ENCODE peak calls at places on chromosomes 13 and 19, in eight cellular contexts. V is adrenal gland; J is heart left ventricle; H is breast epithelium; G is astrocyte of the spinal cord; S is epithelial cell of proximal tubule; C is GM06990; W is CD8-positive, alpha-beta T cell. I is an unnamed sample.

GRCh38 chr13:55347528-55347927 is 1793.2 kb upstream of the PRR20A start:
- DNase-seq in V (no peak), J (no peak), H (no peak), G (no peak), S (no peak), C (no peak), W (no peak), I (no peak)

GRCh38 chr19:57907394-57907793 is 9.0 kb downstream of the ZNF417 start:
- DNase-seq in V (no peak), J (no peak), H (no peak), G (no peak), S (no peak), C (no peak), W (no peak), I (no peak)

GRCh38 chr19:39507715-39508364 is 7.1 kb upstream of the SELENOV start:
- DNase-seq in V (no peak), J (no peak), H (no peak), G (no peak), S (no peak), C (no peak), W (no peak), I (no peak)

GRCh38 chr19:37909661-37910199 is 2.7 kb downstream of the SIPA1L3 start:
- DNase-seq in V (no peak), J (no peak), H (no peak), G (no peak), S (no peak), C (no peak), W (no peak), I (no peak)

GRCh38 chr13:52809310-52809769 is 39.1 kb downstream of the PCDH8 start:
- DNase-seq in V (peak), J (peak), H (peak), G (peak), S (no peak), C (peak), W (no peak), I (peak)

GRCh38 chr13:23578411-23579071 is 8.3 kb downstream of the TNFRSF19 start:
- DNase-seq in V (peak), J (peak), H (peak), G (peak), S (no peak), C (peak), W (peak), I (peak)

GRCh38 chr19:58388175-58388526 is 1.1 kb downstream of the RPS5 start:
- DNase-seq in V (no peak), J (no peak), H (no peak), G (no peak), S (no peak), C (no peak), W (no peak), I (no peak)

GRCh38 chr19:6677924-6678689 is 8.1 kb upstream of the TNFSF14 start:
- DNase-seq in V (peak), J (no peak), H (no peak), G (no peak), S (no peak), C (peak), W (no peak), I (peak)

GRCh38 chr19:42081584-42082258 is 5.8 kb downstream of the ZNF574 start:
- DNase-seq in V (no peak), J (no peak), H (no peak), G (peak), S (no peak), C (no peak), W (no peak), I (peak)

GRCh38 chr19:28176193-28176592 is 1036.8 kb downstream of the UQCRFS1 start:
- DNase-seq in V (no peak), J (no peak), H (no peak), G (no peak), S (no peak), C (no peak), W (no peak), I (no peak)

GRCh38 chr19:39032164-39032918 is at the start of gene FBXO27:
- DNase-seq in V (no peak), J (peak), H (no peak), G (no peak), S (no peak), C (peak), W (no peak), I (peak)

GRCh38 chr19:47503823-47504145 is 11.1 kb downstream of the NAPA start:
- DNase-seq in V (no peak), J (no peak), H (no peak), G (no peak), S (no peak), C (no peak), W (no peak), I (no peak)

GRCh38 chr13:30375436-30375835 is 46.9 kb upstream of the UBE2L5 start:
- DNase-seq in V (no peak), J (no peak), H (no peak), G (no peak), S (no peak), C (no peak), W (no peak), I (no peak)

GRCh38 chr13:21124853-21125252 is 51.5 kb downstream of the SKA3 start:
- DNase-seq in V (no peak), J (peak), H (no peak), G (peak), S (peak), C (no peak), W (no peak), I (no peak)

GRCh38 chr19:44749318-44749717 is 810 bp downstream of the BCL3 start:
- DNase-seq in V (no peak), J (no peak), H (no peak), G (no peak), S (no peak), C (no peak), W (no peak), I (no peak)

GRCh38 chr13:99354371-99354951 is 47.3 kb upstream of the GPR183 start:
- DNase-seq in V (no peak), J (no peak), H (no peak), G (no peak), S (no peak), C (peak), W (no peak), I (peak)

GRCh38 chr13:53368948-53369347 is 340.3 kb downstream of the OLFM4 start:
- DNase-seq in V (no peak), J (no peak), H (no peak), G (no peak), S (no peak), C (no peak), W (no peak), I (no peak)

GRCh38 chr13:85277753-85278152 is 521.5 kb downstream of the SLITRK6 start:
- DNase-seq in V (no peak), J (no peak), H (no peak), G (peak), S (no peak), C (no peak), W (no peak), I (no peak)

GRCh38 chr13:112952759-112953541 is 16.1 kb upstream of the MCF2L start:
- DNase-seq in V (no peak), J (no peak), H (no peak), G (no peak), S (no peak), C (no peak), W (no peak), I (no peak)

GRCh38 chr19:38194061-38194701 is 29.8 kb downstream of the DPF1 start:
- DNase-seq in V (no peak), J (no peak), H (no peak), G (no peak), S (no peak), C (no peak), W (no peak), I (no peak)

GRCh38 chr19:4504874-4505569 is 13.3 kb downstream of the PLIN4 start:
- DNase-seq in V (no peak), J (no peak), H (no peak), G (no peak), S (no peak), C (no peak), W (no peak), I (no peak)

GRCh38 chr19:17281391-17282304 is at the start of gene ANKLE1:
- DNase-seq in V (no peak), J (peak), H (no peak), G (no peak), S (no peak), C (peak), W (no peak), I (peak)

GRCh38 chr13:40060318-40061007 is 405.0 kb downstream of the COG6 start:
- DNase-seq in V (peak), J (peak), H (no peak), G (peak), S (no peak), C (peak), W (no peak), I (peak)

GRCh38 chr19:36257512-36257876 is 42.6 kb downstream of the ZNF146 start:
- DNase-seq in V (no peak), J (peak), H (no peak), G (no peak), S (no peak), C (no peak), W (no peak), I (no peak)

GRCh38 chr19:1487576-1488281 is 2.4 kb downstream of the PCSK4 start:
- DNase-seq in V (peak), J (no peak), H (no peak), G (no peak), S (no peak), C (no peak), W (no peak), I (no peak)

GRCh38 chr19:38634757-38635482 is 12.5 kb upstream of the ACTN4 start:
- DNase-seq in V (peak), J (peak), H (peak), G (peak), S (no peak), C (peak), W (peak), I (peak)

GRCh38 chr13:48156466-48156865 is 61.6 kb upstream of the MED4 start:
- DNase-seq in V (no peak), J (peak), H (no peak), G (no peak), S (no peak), C (no peak), W (peak), I (no peak)

GRCh38 chr13:30105381-30105780 is 202.0 kb downstream of the KATNAL1 start:
- DNase-seq in V (no peak), J (peak), H (no peak), G (no peak), S (no peak), C (no peak), W (no peak), I (no peak)

GRCh38 chr13:94198666-94199065 is 280.8 kb downstream of the DCT start:
- DNase-seq in V (no peak), J (no peak), H (no peak), G (peak), S (no peak), C (no peak), W (no peak), I (no peak)

DNA sequence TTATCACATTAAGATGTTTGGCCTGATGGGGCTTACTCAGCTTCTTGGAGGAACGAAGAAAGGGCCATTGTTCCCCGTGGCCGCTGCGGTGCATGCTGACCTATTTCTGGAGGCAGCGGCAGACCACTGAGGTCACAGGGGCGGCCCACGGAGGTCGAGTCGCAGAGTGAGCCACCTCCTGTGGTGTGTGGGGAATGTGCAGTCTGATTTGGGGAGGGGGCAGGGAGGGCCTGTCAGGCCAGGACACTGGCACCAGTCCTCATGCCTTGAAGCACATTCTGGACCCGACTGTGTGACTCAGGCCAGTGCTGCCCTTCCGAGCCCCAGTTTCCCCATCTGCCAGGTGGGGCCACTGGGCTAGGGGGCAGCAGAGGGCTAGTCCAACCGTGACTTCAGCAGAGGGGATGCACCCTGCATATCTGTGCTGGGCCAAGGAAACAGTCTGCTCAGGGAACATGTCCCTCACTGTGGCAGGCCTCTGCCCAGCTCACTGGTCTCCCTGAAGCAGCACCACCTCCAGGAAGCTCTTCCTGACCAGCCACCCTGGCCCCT is 6.3 kb downstream of the SLC7A10 start:
- DNase-seq in V (no peak), J (no peak), H (no peak), G (peak), S (no peak), C (no peak), W (no peak), I (no peak)
- TF ChIP-seq CTCF in V (no peak), J (no peak), H (no peak), G (peak), S (no peak), C (peak), W (no peak), I (peak)

GRCh38 chr13:82330499-82330898 is 1551.8 kb downstream of the SLITRK1 start:
- DNase-seq in V (no peak), J (no peak), H (no peak), G (peak), S (no peak), C (no peak), W (no peak), I (peak)
- TF ChIP-seq CTCF in V (peak), J (peak), H (no peak), G (peak), S (peak), C (peak), W (no peak), I (peak)

DNA sequence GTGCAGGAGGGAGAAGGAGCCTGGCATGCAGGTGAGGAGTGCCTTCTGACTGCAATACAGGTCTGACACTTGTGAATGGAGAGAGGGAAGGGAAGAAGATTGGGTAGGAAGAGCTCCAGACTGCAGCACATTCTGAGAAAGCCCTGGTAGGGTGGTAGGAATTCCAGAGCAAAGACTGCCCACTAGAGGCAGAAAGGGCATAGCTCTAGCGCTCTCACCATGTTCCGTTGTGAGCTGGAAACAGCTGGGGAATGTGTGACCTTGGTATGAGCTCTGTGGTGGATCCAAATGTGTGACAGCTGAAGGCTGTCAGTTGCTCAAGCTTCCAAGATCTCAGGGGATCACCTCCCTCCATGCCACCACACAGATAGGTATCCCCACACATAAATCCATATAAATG is 2.9 kb upstream of the MTUS2 start:
- DNase-seq in V (no peak), J (no peak), H (no peak), G (no peak), S (no peak), C (no peak), W (no peak), I (no peak)
- TF ChIP-seq CTCF in V (no peak), J (no peak), H (no peak), G (no peak), S (peak), C (no peak), W (no peak), I (no peak)

GRCh38 chr19:2723345-2723715 is 2.2 kb upstream of the DIRAS1 start:
- DNase-seq in V (no peak), J (no peak), H (no peak), G (no peak), S (no peak), C (no peak), W (no peak), I (no peak)

GRCh38 chr19:2726160-2726855 is 5.1 kb upstream of the DIRAS1 start:
- DNase-seq in V (no peak), J (no peak), H (no peak), G (no peak), S (no peak), C (no peak), W (no peak), I (no peak)

GRCh38 chr19:2722541-2723344 is 1.6 kb upstream of the DIRAS1 start:
- DNase-seq in V (peak), J (peak), H (peak), G (peak), S (no peak), C (no peak), W (no peak), I (no peak)

GRCh38 chr19:2723747-2724146 is 2.6 kb upstream of the DIRAS1 start:
- DNase-seq in V (no peak), J (no peak), H (no peak), G (no peak), S (no peak), C (no peak), W (no peak), I (no peak)

DNA sequence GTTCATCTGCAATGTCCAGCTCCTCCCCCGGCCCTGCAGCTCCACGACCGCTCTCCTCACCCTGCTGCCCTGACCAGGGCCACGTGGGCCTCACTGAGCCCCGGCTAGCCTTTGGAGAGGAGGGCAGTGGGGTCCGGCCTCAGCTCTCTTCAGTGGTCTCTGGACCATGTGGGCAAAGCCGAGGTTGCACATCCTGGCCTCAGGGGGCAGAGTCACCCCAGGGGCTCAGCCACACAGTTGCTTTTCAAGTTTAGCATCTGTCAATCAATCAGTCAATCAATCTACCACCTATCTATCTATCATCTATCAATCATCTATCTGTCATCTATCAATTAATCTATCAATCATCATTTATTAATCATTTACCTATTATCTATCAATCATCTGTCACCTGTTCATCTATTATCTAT is 3.0 kb upstream of the DIRAS1 start:
- DNase-seq in V (no peak), J (peak), H (no peak), G (no peak), S (no peak), C (no peak), W (no peak), I (no peak)
- TF ChIP-seq CTCF in V (no peak), J (no peak), H (no peak), G (peak), S (peak), C (peak), W (no peak), I (no peak)

GRCh38 chr13:73058741-73059459 is at the start of gene KLF5:
- DNase-seq in V (peak), J (peak), H (peak), G (peak), S (no peak), C (peak), W (peak), I (peak)

GRCh38 chr13:73056054-73056962 is 2.5 kb upstream of the KLF5 start:
- DNase-seq in V (no peak), J (no peak), H (no peak), G (peak), S (peak), C (no peak), W (no peak), I (no peak)

GRCh38 chr13:73059460-73060250 is 850 bp downstream of the KLF5 start:
- DNase-seq in V (no peak), J (peak), H (peak), G (peak), S (no peak), C (no peak), W (peak), I (peak)

GRCh38 chr13:73057284-73058025 is 1.4 kb upstream of the KLF5 start:
- DNase-seq in V (no peak), J (no peak), H (no peak), G (no peak), S (no peak), C (no peak), W (no peak), I (no peak)

DNA sequence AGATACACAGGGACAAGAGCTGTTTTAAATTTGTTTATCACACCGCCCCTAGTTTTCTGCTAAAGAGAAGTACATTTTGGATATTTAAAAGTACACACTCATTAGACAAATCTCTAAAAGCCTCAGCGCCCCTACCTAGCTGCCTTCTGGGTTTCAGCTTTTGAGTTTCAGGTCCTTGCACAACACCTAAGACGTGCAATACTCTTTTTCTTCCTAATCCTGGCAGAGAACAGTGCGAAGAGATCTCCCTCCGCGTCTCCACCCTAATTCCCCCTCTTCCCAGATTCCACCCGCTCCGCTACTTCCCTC is 419 bp upstream of the KLF5 start:
- DNase-seq in V (no peak), J (no peak), H (no peak), G (no peak), S (peak), C (no peak), W (no peak), I (peak)
- TF ChIP-seq CTCF in V (no peak), J (no peak), H (no peak), G (no peak), S (no peak), C (no peak), W (no peak), I (no peak)

GRCh38 chr19:55212447-55212846 is 3.1 kb upstream of the PTPRH start:
- DNase-seq in V (no peak), J (no peak), H (no peak), G (no peak), S (no peak), C (no peak), W (no peak), I (no peak)
- TF ChIP-seq CTCF in V (no peak), J (peak), H (no peak), G (peak), S (peak), C (peak), W (no peak), I (peak)

GRCh38 chr19:13154911-13155471 is 4.8 kb downstream of the IER2 start:
- DNase-seq in V (peak), J (no peak), H (peak), G (peak), S (no peak), C (peak), W (peak), I (peak)

GRCh38 chr19:13154241-13154778 is 4.1 kb downstream of the IER2 start:
- DNase-seq in V (peak), J (peak), H (peak), G (peak), S (no peak), C (peak), W (no peak), I (peak)

GRCh38 chr19:13152356-13152853 is 2.2 kb downstream of the IER2 start:
- DNase-seq in V (no peak), J (no peak), H (no peak), G (no peak), S (no peak), C (no peak), W (no peak), I (no peak)

GRCh38 chr19:13152854-13153626 is 2.8 kb downstream of the IER2 start:
- DNase-seq in V (peak), J (peak), H (peak), G (peak), S (no peak), C (peak), W (peak), I (peak)

GRCh38 chr19:13153627-13154240 is 3.5 kb downstream of the IER2 start:
- DNase-seq in V (peak), J (no peak), H (no peak), G (peak), S (no peak), C (no peak), W (no peak), I (no peak)
- TF ChIP-seq CTCF in V (no peak), J (peak), H (no peak), G (peak), S (peak), C (no peak), W (no peak), I (peak)

GRCh38 chr19:48635263-48635965 is 1.8 kb downstream of the DBP start:
- DNase-seq in V (peak), J (peak), H (peak), G (no peak), S (no peak), C (peak), W (peak), I (peak)
- TF ChIP-seq CTCF in V (no peak), J (no peak), H (no peak), G (no peak), S (no peak), C (no peak), W (no peak), I (no peak)